ENCODE peak calls at places on chromosomes 2 and 18, in seven cellular contexts. One of them, this sample, is unnamed.

GRCh38 chr2:186485871-186486650 is at the start of gene ZC3H15:
- DNase-seq in endodermal cell: peak
- DNase-seq in GM10248: peak
- DNase-seq in adrenal gland: peak
- DNase-seq in spleen: peak
- DNase-seq in heart right ventricle: peak
- DNase-seq in psoas muscle: peak
- DNase-seq in this sample: peak

GRCh38 chr2:224999784-225000183 is 42.5 kb downstream of the DOCK10 start:
- DNase-seq in adrenal gland: no peak
- DNase-seq in heart right ventricle: no peak
- DNase-seq in GM10248: no peak
- DNase-seq in endodermal cell: no peak
- DNase-seq in spleen: no peak
- DNase-seq in psoas muscle: no peak
- DNase-seq in this sample: no peak

GRCh38 chr2:120347387-120348010 is 1.6 kb downstream of the INHBB start:
- DNase-seq in endodermal cell: peak
- DNase-seq in GM10248: no peak
- DNase-seq in spleen: no peak
- DNase-seq in psoas muscle: no peak
- DNase-seq in adrenal gland: no peak
- DNase-seq in heart right ventricle: no peak
- DNase-seq in this sample: no peak

GRCh38 chr2:69090008-69090407 is 77.0 kb downstream of the ANTXR1 start:
- DNase-seq in GM10248: no peak
- DNase-seq in adrenal gland: no peak
- DNase-seq in psoas muscle: no peak
- DNase-seq in spleen: no peak
- DNase-seq in endodermal cell: no peak
- DNase-seq in heart right ventricle: no peak
- DNase-seq in this sample: no peak

GRCh38 chr2:27303093-27304025 is 4.9 kb downstream of the UCN start:
- DNase-seq in endodermal cell: peak
- DNase-seq in heart right ventricle: peak
- DNase-seq in psoas muscle: no peak
- DNase-seq in spleen: peak
- DNase-seq in adrenal gland: peak
- DNase-seq in GM10248: peak
- DNase-seq in this sample: no peak

GRCh38 chr2:150162241-150162942 is 325.1 kb downstream of the RND3 start:
- DNase-seq in adrenal gland: no peak
- DNase-seq in endodermal cell: no peak
- DNase-seq in heart right ventricle: no peak
- DNase-seq in GM10248: no peak
- DNase-seq in spleen: no peak
- DNase-seq in psoas muscle: no peak
- DNase-seq in this sample: no peak

GRCh38 chr2:37997629-37998028 is 72.5 kb downstream of the RMDN2 start:
- DNase-seq in spleen: no peak
- DNase-seq in GM10248: no peak
- DNase-seq in heart right ventricle: no peak
- DNase-seq in endodermal cell: no peak
- DNase-seq in adrenal gland: no peak
- DNase-seq in psoas muscle: no peak
- DNase-seq in this sample: no peak

GRCh38 chr2:12895017-12895416 is 178.3 kb downstream of the TRIB2 start:
- DNase-seq in GM10248: no peak
- DNase-seq in endodermal cell: no peak
- DNase-seq in psoas muscle: no peak
- DNase-seq in adrenal gland: no peak
- DNase-seq in spleen: no peak
- DNase-seq in heart right ventricle: no peak
- DNase-seq in this sample: no peak

DNA sequence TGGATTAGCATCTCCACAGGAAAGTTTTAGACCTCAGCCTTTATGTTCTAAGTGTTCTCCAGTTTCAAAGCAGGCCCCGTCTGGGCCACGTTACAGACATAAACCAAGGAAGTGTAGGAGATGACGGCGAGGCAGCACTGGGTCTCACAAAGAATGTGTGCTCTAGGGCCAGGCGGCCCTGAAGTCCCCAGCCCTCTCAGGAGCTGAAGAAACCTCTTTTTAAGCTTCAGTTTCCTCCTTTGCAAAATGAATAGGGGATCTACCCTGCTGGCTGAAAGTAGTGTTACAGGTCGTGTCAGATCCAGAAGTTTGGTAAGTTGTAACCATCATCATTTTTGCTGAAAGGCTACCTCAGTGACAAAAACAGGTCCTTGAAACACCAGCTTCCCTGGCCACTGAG is 81.7 kb downstream of the SPRED2 start:
- DNase-seq in adrenal gland: no peak
- DNase-seq in GM10248: peak
- DNase-seq in spleen: no peak
- DNase-seq in heart right ventricle: no peak
- DNase-seq in endodermal cell: peak
- DNase-seq in psoas muscle: no peak
- DNase-seq in this sample: no peak
- TF ChIP-seq CTCF in adrenal gland: no peak
- TF ChIP-seq CTCF in GM10248: peak
- TF ChIP-seq CTCF in spleen: no peak
- TF ChIP-seq CTCF in heart right ventricle: no peak
- TF ChIP-seq CTCF in endodermal cell: peak
- TF ChIP-seq CTCF in psoas muscle: no peak
- TF ChIP-seq CTCF in this sample: peak

DNA sequence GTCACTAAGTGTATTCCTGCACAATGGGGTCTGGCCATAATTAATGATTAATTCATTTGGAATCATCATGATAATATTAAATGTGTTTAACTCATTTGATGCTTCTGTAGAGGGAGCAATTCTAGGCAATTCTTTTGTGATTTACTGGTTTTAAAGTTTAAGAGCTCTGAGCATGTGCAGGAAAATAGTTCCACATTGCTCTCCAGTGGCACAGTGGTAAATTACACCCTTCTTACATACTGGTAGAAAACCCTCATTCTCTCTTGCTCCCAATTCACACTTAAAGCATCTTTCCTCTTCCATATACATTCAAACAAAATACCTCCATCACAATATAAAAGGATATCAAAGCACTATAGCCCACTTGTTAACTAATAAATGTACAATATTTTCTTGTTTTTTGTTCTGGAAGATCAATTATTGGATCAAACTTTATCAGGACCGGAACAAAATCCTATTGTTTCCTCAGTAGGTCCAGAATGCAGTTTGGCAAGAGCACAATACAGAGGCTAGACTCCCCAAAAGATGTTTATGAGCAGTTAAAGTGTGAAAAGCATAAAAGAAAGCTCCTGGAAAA is 844.3 kb downstream of the MBD2 start:
- DNase-seq in endodermal cell: peak
- DNase-seq in spleen: no peak
- DNase-seq in adrenal gland: no peak
- DNase-seq in GM10248: peak
- DNase-seq in heart right ventricle: no peak
- DNase-seq in psoas muscle: no peak
- DNase-seq in this sample: no peak
- TF ChIP-seq CTCF in endodermal cell: peak
- TF ChIP-seq CTCF in spleen: no peak
- TF ChIP-seq CTCF in adrenal gland: peak
- TF ChIP-seq CTCF in GM10248: peak
- TF ChIP-seq CTCF in heart right ventricle: peak
- TF ChIP-seq CTCF in psoas muscle: no peak
- TF ChIP-seq CTCF in this sample: peak

DNA sequence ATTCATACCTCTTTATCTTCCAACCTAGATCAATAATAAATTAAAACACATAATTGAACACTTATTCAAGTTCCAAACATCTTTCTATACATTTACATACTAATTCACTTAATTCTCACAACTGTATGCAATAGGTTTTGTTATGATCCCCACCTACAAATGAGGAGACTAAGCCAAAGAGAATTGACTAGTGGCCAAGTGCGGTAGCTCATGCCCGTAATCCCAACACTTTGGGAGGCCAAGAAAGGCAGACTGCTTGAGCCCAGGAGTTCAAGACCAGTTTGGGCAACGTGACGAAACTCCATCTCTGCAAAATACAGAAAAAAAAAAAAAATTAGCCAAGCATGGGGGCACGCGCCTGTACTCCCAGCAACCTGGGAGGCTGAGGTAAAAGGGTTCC is 36.8 kb downstream of the KCNG3 start:
- DNase-seq in adrenal gland: no peak
- DNase-seq in GM10248: no peak
- DNase-seq in psoas muscle: no peak
- DNase-seq in heart right ventricle: no peak
- DNase-seq in endodermal cell: peak
- DNase-seq in spleen: no peak
- DNase-seq in this sample: no peak
- TF ChIP-seq CTCF in adrenal gland: no peak
- TF ChIP-seq CTCF in GM10248: no peak
- TF ChIP-seq CTCF in psoas muscle: no peak
- TF ChIP-seq CTCF in heart right ventricle: no peak
- TF ChIP-seq CTCF in endodermal cell: peak
- TF ChIP-seq CTCF in spleen: no peak
- TF ChIP-seq CTCF in this sample: no peak

GRCh38 chr2:160293401-160293911 is 93.4 kb upstream of the ITGB6 start:
- DNase-seq in GM10248: no peak
- DNase-seq in psoas muscle: peak
- DNase-seq in adrenal gland: no peak
- DNase-seq in endodermal cell: peak
- DNase-seq in spleen: no peak
- DNase-seq in heart right ventricle: no peak
- DNase-seq in this sample: no peak

GRCh38 chr2:160290590-160290989 is 90.5 kb upstream of the ITGB6 start:
- DNase-seq in psoas muscle: no peak
- DNase-seq in spleen: no peak
- DNase-seq in GM10248: no peak
- DNase-seq in heart right ventricle: no peak
- DNase-seq in adrenal gland: no peak
- DNase-seq in endodermal cell: no peak
- DNase-seq in this sample: no peak

GRCh38 chr2:160291382-160291781 is 91.3 kb upstream of the ITGB6 start:
- DNase-seq in adrenal gland: no peak
- DNase-seq in psoas muscle: no peak
- DNase-seq in spleen: no peak
- DNase-seq in heart right ventricle: no peak
- DNase-seq in GM10248: no peak
- DNase-seq in endodermal cell: no peak
- DNase-seq in this sample: no peak

GRCh38 chr2:160294339-160294803 is 94.3 kb upstream of the ITGB6 start:
- DNase-seq in adrenal gland: peak
- DNase-seq in endodermal cell: no peak
- DNase-seq in heart right ventricle: peak
- DNase-seq in psoas muscle: peak
- DNase-seq in GM10248: no peak
- DNase-seq in spleen: no peak
- DNase-seq in this sample: no peak

GRCh38 chr2:160292225-160292624 is 92.2 kb upstream of the ITGB6 start:
- DNase-seq in psoas muscle: no peak
- DNase-seq in GM10248: no peak
- DNase-seq in heart right ventricle: no peak
- DNase-seq in endodermal cell: no peak
- DNase-seq in adrenal gland: no peak
- DNase-seq in spleen: no peak
- DNase-seq in this sample: no peak
- TF ChIP-seq CTCF in psoas muscle: no peak
- TF ChIP-seq CTCF in GM10248: no peak
- TF ChIP-seq CTCF in heart right ventricle: no peak
- TF ChIP-seq CTCF in endodermal cell: no peak
- TF ChIP-seq CTCF in adrenal gland: no peak
- TF ChIP-seq CTCF in spleen: no peak
- TF ChIP-seq CTCF in this sample: no peak

DNA sequence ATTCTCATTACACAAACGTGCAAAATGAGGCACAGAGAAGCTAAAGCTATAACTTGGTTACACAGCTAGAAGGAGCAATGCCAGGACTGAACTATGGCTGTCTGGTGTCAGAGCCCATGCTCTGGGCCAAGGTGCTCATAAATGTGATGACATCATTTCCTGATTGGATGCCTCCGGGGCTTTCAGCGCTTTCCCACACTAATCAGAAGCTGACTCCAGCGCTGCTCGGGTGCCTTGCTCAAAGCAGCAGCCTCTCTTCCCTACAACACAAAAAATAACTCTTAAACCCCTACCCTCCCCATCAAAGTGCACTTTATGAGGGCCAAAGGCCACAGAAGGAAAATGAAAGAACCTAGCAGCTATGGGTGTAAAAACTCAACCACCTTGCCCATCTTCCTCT is 90.7 kb downstream of the STK39 start:
- DNase-seq in spleen: no peak
- DNase-seq in psoas muscle: peak
- DNase-seq in GM10248: no peak
- DNase-seq in endodermal cell: no peak
- DNase-seq in adrenal gland: no peak
- DNase-seq in heart right ventricle: peak
- DNase-seq in this sample: no peak
- TF ChIP-seq CTCF in spleen: no peak
- TF ChIP-seq CTCF in psoas muscle: no peak
- TF ChIP-seq CTCF in GM10248: no peak
- TF ChIP-seq CTCF in endodermal cell: no peak
- TF ChIP-seq CTCF in adrenal gland: no peak
- TF ChIP-seq CTCF in heart right ventricle: no peak
- TF ChIP-seq CTCF in this sample: no peak

DNA sequence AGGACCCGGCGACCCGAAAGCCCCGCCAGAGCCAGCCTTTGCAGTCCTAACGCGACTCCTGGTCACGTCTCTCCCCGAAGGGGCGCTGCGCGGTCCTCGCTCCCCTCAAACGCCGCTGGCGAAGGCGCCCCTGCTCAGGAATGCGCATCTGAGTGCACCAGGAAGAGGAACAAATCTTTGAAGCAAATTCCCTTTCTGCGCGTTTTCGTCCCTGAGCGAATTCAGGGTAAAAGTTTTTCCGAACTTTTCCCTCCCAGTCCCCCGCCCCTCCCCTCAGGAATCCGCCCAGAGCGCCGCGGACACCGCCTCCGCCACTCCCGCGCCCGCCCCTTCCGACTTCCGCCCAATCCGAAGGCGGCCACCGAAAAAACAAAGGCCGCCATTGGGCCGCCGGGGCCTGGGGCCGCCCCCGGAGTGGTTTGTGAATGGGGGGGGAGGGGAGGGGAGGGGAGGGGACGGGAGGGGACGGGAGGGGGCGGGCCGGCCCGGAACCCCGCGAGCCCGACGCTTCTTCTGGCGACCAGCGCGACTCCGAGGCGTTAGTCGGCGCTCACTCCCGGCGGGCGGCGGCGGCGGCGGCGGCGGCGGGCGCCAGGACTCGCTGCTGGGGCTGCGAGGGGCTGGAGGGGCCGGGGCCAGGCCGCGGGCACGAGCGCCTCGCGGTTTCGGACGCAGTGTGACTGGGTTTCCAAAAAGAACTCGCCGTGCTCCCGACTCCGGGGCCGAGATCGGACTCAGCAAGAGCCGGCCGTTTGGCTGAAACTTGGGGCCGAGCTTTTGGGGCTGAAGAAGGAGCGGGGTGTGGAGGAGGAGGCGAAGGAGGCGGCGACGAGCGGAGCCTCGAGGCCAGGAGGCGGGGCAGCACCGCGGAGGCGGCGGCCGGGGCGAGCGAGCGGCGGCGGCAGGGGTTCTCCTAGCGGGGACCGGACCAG is at the start of gene FZD7:
- DNase-seq in GM10248: peak
- DNase-seq in spleen: peak
- DNase-seq in psoas muscle: peak
- DNase-seq in heart right ventricle: peak
- DNase-seq in adrenal gland: peak
- DNase-seq in endodermal cell: peak
- DNase-seq in this sample: peak
- TF ChIP-seq CTCF in GM10248: peak
- TF ChIP-seq CTCF in spleen: no peak
- TF ChIP-seq CTCF in psoas muscle: no peak
- TF ChIP-seq CTCF in heart right ventricle: no peak
- TF ChIP-seq CTCF in adrenal gland: no peak
- TF ChIP-seq CTCF in endodermal cell: peak
- TF ChIP-seq CTCF in this sample: peak